ENCODE peak calls at places on chromosome 2, in six cellular contexts. F, S, X, L, U and E are unnamed samples. For H3K36me3 and H3K9me3, the result is how much of the 10 kb centered on the place peaks cover.

GRCh38 chr2:44250376-44250775 is 24.9 kb upstream of the SLC3A1 start:
- DNase-seq in F (no peak), S (no peak), X (no peak), L (no peak), U (no peak), E (no peak)

GRCh38 chr2:99845291-99845690 is 297.1 kb downstream of the AFF3 start:
- DNase-seq in F (no peak), S (no peak), X (no peak), L (no peak), U (no peak), E (no peak)

GRCh38 chr2:3532941-3533340 is 13.6 kb upstream of the ADI1 start:
- DNase-seq in F (no peak), S (no peak), X (no peak), L (no peak), U (no peak), E (no peak)

GRCh38 chr2:71672011-71672639 is 218.8 kb downstream of the DYSF start:
- DNase-seq in F (peak), S (peak), X (no peak), L (no peak), U (no peak), E (no peak)

GRCh38 chr2:185374878-185375277 is 363.7 kb upstream of the FSIP2 start:
- DNase-seq in F (no peak), S (no peak), X (peak), L (no peak), U (no peak), E (no peak)

GRCh38 chr2:128219891-128220290 is 98.8 kb downstream of the HS6ST1 start:
- DNase-seq in F (peak), S (no peak), X (no peak), L (no peak), U (no peak), E (no peak)

GRCh38 chr2:52976132-52976949 is 791.3 kb upstream of the CHAC2 start:
- DNase-seq in F (no peak), S (no peak), X (peak), L (no peak), U (no peak), E (peak)

GRCh38 chr2:68762665-68763064 is 28.1 kb downstream of the ARHGAP25 start:
- DNase-seq in F (no peak), S (no peak), X (no peak), L (peak), U (no peak), E (no peak)

GRCh38 chr2:133844214-133844892 is 276.1 kb upstream of the NCKAP5 start:
- DNase-seq in F (peak), S (peak), X (peak), L (peak), U (peak), E (peak)

GRCh38 chr2:84160461-84160860 is 298.6 kb downstream of the SUCLG1 start:
- DNase-seq in F (no peak), S (no peak), X (no peak), L (no peak), U (no peak), E (no peak)

DNA sequence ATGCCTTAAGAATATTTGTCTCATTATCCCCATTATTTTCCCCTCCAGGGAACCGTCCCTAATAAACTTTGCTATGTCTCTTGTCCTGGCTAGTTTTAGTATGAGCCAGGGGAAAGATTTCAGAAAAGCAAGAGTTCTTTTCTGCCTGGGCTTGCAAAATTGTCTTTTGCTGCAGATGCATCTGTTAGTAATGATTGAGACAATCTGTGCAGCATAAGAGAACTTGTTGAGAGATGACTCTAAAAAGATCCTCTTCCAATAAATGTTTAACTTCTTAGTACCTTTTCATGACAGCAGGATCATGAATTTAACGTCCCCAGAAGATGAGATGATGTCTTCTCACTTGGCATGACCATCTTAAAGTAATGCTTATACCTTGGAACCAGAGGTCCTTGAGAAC is 172.5 kb upstream of the CREB1 start:
- DNase-seq in F (no peak), S (no peak), X (no peak), L (no peak), U (no peak), E (no peak)
- H3K27ac ChIP-seq in F (no peak), S (no peak), X (no peak), L (no peak), U (no peak), E (no peak)

GRCh38 chr2:38330754-38331153 is 46.3 kb downstream of the ATL2 start:
- DNase-seq in F (no peak), S (no peak), X (no peak), L (no peak), U (no peak), E (no peak)

DNA sequence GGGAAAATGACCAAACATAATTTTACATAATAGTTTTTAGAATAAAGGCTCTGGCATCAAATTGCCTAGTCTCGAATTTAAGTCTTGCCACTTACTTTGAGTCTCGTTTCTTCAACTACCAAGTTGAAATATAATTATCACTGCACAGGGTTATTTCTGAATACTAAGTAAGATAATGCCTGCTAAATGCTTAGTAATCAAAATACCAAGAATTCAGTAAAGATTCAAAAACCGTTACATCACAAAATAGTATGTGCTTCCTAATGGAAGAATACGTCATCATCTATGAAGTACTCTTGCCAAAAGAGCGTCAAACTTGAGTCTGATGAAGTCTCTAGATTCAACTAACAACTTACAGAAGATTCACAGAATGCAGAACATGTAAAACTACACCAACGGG is 40.5 kb downstream of the ATL2 start:
- DNase-seq in F (no peak), S (no peak), X (no peak), L (no peak), U (no peak), E (no peak)
- H3K36me3 ChIP-seq in F (under half), S (under half), X (under half), L (under half), U (under half), E (under half)

DNA sequence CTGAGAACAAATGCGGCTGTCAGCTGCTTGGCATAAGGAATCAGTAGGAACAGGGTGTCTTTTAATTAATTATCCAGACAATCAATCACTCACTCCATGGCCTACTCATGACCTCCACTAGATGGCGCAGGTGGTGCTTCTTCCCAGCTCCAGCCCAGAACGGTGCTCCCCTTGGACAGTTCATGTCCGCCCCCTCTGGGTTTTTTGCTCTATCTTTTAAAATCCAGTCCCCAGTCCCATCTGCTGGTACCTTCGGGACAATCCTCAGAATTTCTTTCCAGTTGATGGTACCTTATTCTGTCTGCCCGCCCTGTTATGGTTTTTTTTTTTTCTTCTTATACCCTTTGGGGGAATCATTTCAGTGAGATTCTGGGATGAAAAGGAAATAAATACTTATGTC is 99.8 kb downstream of the CACNB4 start:
- DNase-seq in F (peak), S (peak), X (peak), L (no peak), U (no peak), E (peak)
- H3K9me3 ChIP-seq in F (under half), S (under half), X (under half), L (under half), U (under half), E (under half)

GRCh38 chr2:10300997-10301945 is 1.4 kb upstream of the HPCAL1 start:
- DNase-seq in F (no peak), S (no peak), X (no peak), L (peak), U (no peak), E (no peak)

GRCh38 chr2:10300328-10300920 is 2.3 kb upstream of the HPCAL1 start:
- DNase-seq in F (no peak), S (no peak), X (peak), L (no peak), U (no peak), E (no peak)

GRCh38 chr2:10296142-10296541 is 6.6 kb upstream of the HPCAL1 start:
- DNase-seq in F (no peak), S (no peak), X (no peak), L (no peak), U (no peak), E (no peak)

GRCh38 chr2:10297191-10297700 is 5.5 kb upstream of the HPCAL1 start:
- DNase-seq in F (no peak), S (no peak), X (no peak), L (no peak), U (no peak), E (no peak)

DNA sequence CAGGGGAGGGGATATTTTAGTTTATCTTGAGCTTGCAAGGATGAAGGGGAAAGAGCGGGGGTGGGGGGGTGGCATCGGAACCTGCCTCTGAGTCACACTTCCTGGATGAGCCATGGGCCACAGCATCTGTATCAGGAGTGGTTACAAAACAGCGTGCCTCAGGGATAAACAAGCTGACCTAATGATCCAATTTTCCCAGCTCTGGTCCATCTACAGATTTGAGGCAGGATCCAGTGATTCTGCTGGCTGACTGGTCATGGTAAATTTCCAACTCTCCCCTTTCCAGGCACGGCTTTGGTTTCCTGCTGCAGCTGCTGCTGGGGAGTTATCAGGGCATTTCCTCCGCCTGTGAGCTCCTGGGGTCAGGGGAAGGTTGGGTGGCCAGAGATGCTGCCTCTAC is 4.8 kb upstream of the HPCAL1 start:
- DNase-seq in F (no peak), S (peak), X (peak), L (peak), U (peak), E (peak)
- H3K27ac ChIP-seq in F (peak), S (peak), X (peak), L (no peak), U (peak), E (peak)

GRCh38 chr2:98561902-98562695 is 46.2 kb downstream of the COA5 start:
- DNase-seq in F (no peak), S (no peak), X (no peak), L (no peak), U (no peak), E (no peak)

GRCh38 chr2:98559581-98559980 is 48.7 kb downstream of the COA5 start:
- DNase-seq in F (no peak), S (no peak), X (peak), L (no peak), U (no peak), E (no peak)

GRCh38 chr2:98558852-98559530 is 49.3 kb downstream of the COA5 start:
- DNase-seq in F (no peak), S (no peak), X (no peak), L (no peak), U (no peak), E (no peak)

GRCh38 chr2:98560256-98560771 is 48.0 kb downstream of the COA5 start:
- DNase-seq in F (no peak), S (peak), X (peak), L (peak), U (no peak), E (no peak)

GRCh38 chr2:98561018-98561417 is 47.3 kb downstream of the COA5 start:
- DNase-seq in F (no peak), S (no peak), X (no peak), L (no peak), U (no peak), E (no peak)
- H3K36me3 ChIP-seq in F (half or more), S (under half), X (under half), L (under half), U (under half), E (under half)